ENCODE peak calls at places on chromosomes 2 and 18, in seven cellular contexts. C is adrenal gland; V is lower lobe of right lung; H is naive thymus-derived CD4-positive, alpha-beta T cell; F is esophagus muscularis mucosa; O is neural progenitor cell; I is adipocyte. K is an unnamed sample.

GRCh38 chr18:9901377-9901776 is 12.4 kb upstream of the VAPA start:
- DNase-seq in F (no peak), C (no peak), H (no peak), O (no peak), V (no peak), I (peak; percentile 74), K (no peak)

GRCh38 chr2:185335879-185336278 is 402.7 kb upstream of the FSIP2 start:
- DNase-seq in F (no peak), I (no peak), O (no peak), C (no peak), H (no peak), V (no peak), K (no peak)

GRCh38 chr2:16066261-16067036 is 126.1 kb downstream of the MYCN start:
- DNase-seq in H (no peak), C (no peak), O (no peak), I (no peak), V (no peak), F (no peak), K (no peak)

GRCh38 chr2:170770008-170770303 is 222 bp upstream of the ERICH2 start:
- DNase-seq in F (no peak), C (no peak), V (no peak), H (no peak), O (no peak), I (no peak), K (no peak)

GRCh38 chr2:28394331-28394877 is 1.7 kb downstream of the FOSL2 start:
- DNase-seq in O (no peak), C (peak; percentile 81), H (no peak), V (peak; percentile 75), F (no peak), I (peak; percentile 63), K (no peak)

GRCh38 chr2:238106698-238107524 is 6.8 kb downstream of the ESPNL start:
- DNase-seq in H (no peak), V (peak; percentile 47), C (no peak), O (peak; percentile 67), I (no peak), F (no peak), K (peak; percentile 62)

GRCh38 chr2:43100883-43101662 is 125.3 kb downstream of the ZFP36L2 start:
- DNase-seq in F (no peak), O (peak; percentile 92), I (no peak), C (no peak), V (no peak), H (no peak), K (no peak)

GRCh38 chr2:173448938-173449471 is 94.3 kb downstream of the CDCA7 start:
- DNase-seq in I (peak; percentile 94), O (peak; percentile 91), F (no peak), C (peak; percentile 88), V (peak; percentile 73), H (peak; percentile 47), K (peak; percentile 97)

GRCh38 chr2:9165625-9166024 is 41.0 kb upstream of the ASAP2 start:
- DNase-seq in F (no peak), H (no peak), V (no peak), I (no peak), O (no peak), C (no peak), K (no peak)

DNA sequence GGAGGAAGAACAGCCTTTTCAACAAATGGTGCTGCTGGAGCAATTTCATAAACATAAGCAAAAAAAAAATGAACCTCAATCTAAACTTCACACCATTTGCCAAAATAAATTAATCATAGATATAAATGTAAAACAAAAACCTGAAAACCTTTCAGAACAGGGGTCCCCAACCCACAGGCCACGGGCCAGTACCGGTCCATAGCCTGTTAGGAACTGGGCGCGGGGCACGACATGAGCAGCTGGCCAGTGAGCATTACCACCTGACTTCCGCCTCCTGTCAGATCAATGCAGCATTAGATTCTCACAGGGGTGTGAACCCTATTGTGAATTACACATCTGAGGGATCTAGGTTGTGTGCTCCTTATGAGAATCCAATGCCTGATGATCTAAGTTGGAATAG is 176.0 kb downstream of the EXOC6B start:
- DNase-seq in H (no peak), F (no peak), V (no peak), O (no peak), C (no peak), I (no peak), K (no peak)
- H3K4me1 ChIP-seq in H (no peaks in the 10 kb centered on the region), F (no peaks in the 10 kb centered on the region), V (no peaks in the 10 kb centered on the region), O (no peaks in the 10 kb centered on the region), C (no peaks in the 10 kb centered on the region), I (no peaks in the 10 kb centered on the region), K (no peaks in the 10 kb centered on the region)

GRCh38 chr18:23933407-23933806 is 81.1 kb upstream of the TTC39C start:
- DNase-seq in O (no peak), I (peak; percentile 59), H (no peak), F (no peak), V (no peak), C (no peak), K (no peak)
- H3K4me3 ChIP-seq in O (no peak overlapping the region), I (no peak overlapping the region), H (no peak overlapping the region), F (no peak overlapping the region), V (no peak overlapping the region), C (no peak overlapping the region), K (no peak overlapping the region)

GRCh38 chr2:241748468-241749256 is 14.2 kb downstream of the D2HGDH start:
- DNase-seq in I (no peak), F (no peak), H (no peak), O (no peak), C (no peak), V (no peak), K (no peak)

GRCh38 chr2:241752253-241752652 is 17.8 kb downstream of the D2HGDH start:
- DNase-seq in V (no peak), O (no peak), C (no peak), F (no peak), I (no peak), H (no peak), K (no peak)

GRCh38 chr2:241751776-241752175 is 17.3 kb downstream of the D2HGDH start:
- DNase-seq in F (no peak), H (no peak), V (no peak), O (no peak), I (no peak), C (no peak), K (no peak)

GRCh38 chr2:241751152-241751551 is 16.7 kb downstream of the D2HGDH start:
- DNase-seq in V (no peak), O (no peak), H (no peak), C (no peak), I (no peak), F (no peak), K (no peak)

GRCh38 chr2:241750076-241750840 is 15.8 kb downstream of the D2HGDH start:
- DNase-seq in F (no peak), I (no peak), H (no peak), O (no peak), V (no peak), C (no peak), K (no peak)
- H3K36me3 ChIP-seq in F (peaks cover 8% of the 10 kb centered on the region), I (peaks cover 62% of the 10 kb centered on the region), H (peaks cover 56% of the 10 kb centered on the region), O (no peaks in the 10 kb centered on the region), V (peaks cover 36% of the 10 kb centered on the region), C (no peaks in the 10 kb centered on the region), K (peaks cover 30% of the 10 kb centered on the region)

GRCh38 chr2:134668821-134669220 is 50.0 kb downstream of the TMEM163 start:
- DNase-seq in H (peak; percentile 88), O (no peak), C (no peak), F (no peak), I (no peak), V (peak; percentile 69), K (no peak)
- H3K4me1 ChIP-seq in H (peaks cover 61% of the 10 kb centered on the region), O (peaks cover 9% of the 10 kb centered on the region), C (peaks cover 9% of the 10 kb centered on the region), F (no peaks in the 10 kb centered on the region), I (no peaks in the 10 kb centered on the region), V (peaks cover 25% of the 10 kb centered on the region), K (no peaks in the 10 kb centered on the region)

DNA sequence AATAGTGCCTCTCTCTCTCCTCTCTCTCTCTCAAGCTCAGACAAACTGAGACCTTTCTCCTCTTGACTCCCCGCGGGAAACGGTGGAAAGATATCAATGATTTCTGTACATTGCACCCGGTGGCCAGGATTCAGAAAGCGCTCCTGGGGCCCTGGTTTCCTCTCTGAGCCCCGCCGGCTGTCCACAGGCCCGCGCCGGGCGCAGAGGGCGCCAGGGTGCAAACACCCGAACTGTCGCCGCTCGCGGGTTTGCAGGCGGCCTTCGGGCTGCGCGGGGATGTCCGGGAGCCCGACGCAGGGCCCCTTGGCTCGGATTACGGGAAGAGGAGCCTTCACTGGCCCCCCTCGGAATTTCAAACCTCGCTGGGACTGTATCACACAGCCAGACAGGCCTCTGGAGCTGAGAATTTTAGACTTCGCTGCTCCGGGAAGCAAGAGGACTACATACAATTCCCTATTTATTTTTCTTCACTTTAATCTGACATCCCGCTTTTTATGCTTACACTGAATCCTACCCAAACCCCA is 5.2 kb upstream of the EN1 start:
- DNase-seq in I (no peak), C (no peak), H (no peak), V (no peak), F (no peak), O (peak; percentile 67), K (no peak)
- H3K4me3 ChIP-seq in I (peak overlapping the region; percentile 69), C (no peak overlapping the region), H (no peak overlapping the region), V (no peak overlapping the region), F (no peak overlapping the region), O (no peak overlapping the region), K (no peak overlapping the region)

DNA sequence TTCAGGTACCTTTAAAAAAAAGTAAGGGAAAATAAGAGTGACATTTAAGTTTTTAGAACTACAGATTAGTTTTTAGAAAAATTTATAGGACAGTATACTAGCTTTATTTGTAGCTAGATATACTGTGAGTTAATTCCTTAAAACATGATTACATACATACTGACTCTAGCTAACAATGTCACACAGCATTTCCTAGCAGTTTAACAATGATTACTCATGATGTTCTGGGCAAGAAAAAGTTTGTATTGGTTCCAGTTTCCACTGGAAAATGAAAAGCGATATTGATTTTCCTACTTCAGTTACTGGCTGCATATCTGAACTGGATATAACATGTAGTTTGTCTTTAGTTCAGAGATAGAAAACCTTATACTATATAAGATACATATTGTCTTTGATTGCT is 19.4 kb downstream of the SLC39A6 start:
- DNase-seq in C (no peak), I (no peak), O (no peak), V (no peak), F (no peak), H (no peak), K (no peak)
- H3K36me3 ChIP-seq in C (no peaks in the 10 kb centered on the region), I (peaks cover 61% of the 10 kb centered on the region), O (peaks cover 24% of the 10 kb centered on the region), V (peaks cover 55% of the 10 kb centered on the region), F (peaks cover 30% of the 10 kb centered on the region), H (peaks cover 29% of the 10 kb centered on the region), K (peaks cover 34% of the 10 kb centered on the region)

GRCh38 chr2:223956267-223956666 is 996 bp upstream of the MRPL44 start:
- DNase-seq in O (no peak), C (no peak), I (no peak), F (no peak), V (no peak), H (no peak), K (no peak)
- H3K4me1 ChIP-seq in O (peaks cover 75% of the 10 kb centered on the region), C (peaks cover 5% of the 10 kb centered on the region), I (peaks cover 54% of the 10 kb centered on the region), F (peaks cover 42% of the 10 kb centered on the region), V (peaks cover 48% of the 10 kb centered on the region), H (peaks cover 30% of the 10 kb centered on the region), K (peaks cover 20% of the 10 kb centered on the region)

GRCh38 chr2:118186858-118187254 is 98.6 kb downstream of the INSIG2 start:
- DNase-seq in I (no peak), O (no peak), C (no peak), V (no peak), F (no peak), H (no peak), K (no peak)
- H3K4me3 ChIP-seq in I (peak overlapping the region; percentile 90), O (no peak overlapping the region), C (no peak overlapping the region), V (peak overlapping the region; percentile 79), F (peak overlapping the region; percentile 70), H (peak overlapping the region; percentile 81), K (no peak overlapping the region)